ENCODE peak calls at places on chromosomes 1 and 21, in five cellular contexts. B, O, V, F and T are unnamed samples.

GRCh38 chr1:166859597-166859996 is 16.5 kb downstream of the TADA1 start:
- DNase-seq in B (no peak), O (no peak), V (no peak), F (no peak), T (no peak)

GRCh38 chr1:8649027-8649426 is 168.4 kb downstream of the RERE start:
- DNase-seq in B (no peak), O (no peak), V (no peak), F (no peak), T (no peak)

GRCh38 chr1:245590726-245591125 is 435.9 kb downstream of the KIF26B start:
- DNase-seq in B (no peak), O (no peak), V (no peak), F (no peak), T (no peak)

GRCh38 chr1:226945106-226945857 is 5.2 kb downstream of the COQ8A start:
- DNase-seq in B (no peak), O (no peak), V (no peak), F (peak; percentile 85), T (no peak)

GRCh38 chr1:171115280-171115897 is 24.7 kb downstream of the FMO3 start:
- DNase-seq in B (no peak), O (no peak), V (no peak), F (no peak), T (no peak)

GRCh38 chr1:116318897-116319296 is 54.1 kb upstream of the ATP1A1 start:
- DNase-seq in B (no peak), O (no peak), V (peak; percentile 44), F (peak; percentile 50), T (no peak)

GRCh38 chr1:31764307-31765040 is at the start of gene ADGRB2:
- DNase-seq in B (no peak), O (no peak), V (peak; percentile 74), F (no peak), T (no peak)

GRCh38 chr1:25738507-25738906 is 61.5 kb upstream of the SELENON start:
- DNase-seq in B (no peak), O (no peak), V (no peak), F (no peak), T (no peak)

GRCh38 chr1:232635778-232636356 is 5.9 kb upstream of the SIPA1L2 start:
- DNase-seq in B (no peak), O (no peak), V (peak; percentile 45), F (peak; percentile 23), T (no peak)

GRCh38 chr1:160471253-160471652 is 51.8 kb downstream of the SLAMF6 start:
- DNase-seq in B (no peak), O (no peak), V (no peak), F (no peak), T (no peak)

GRCh38 chr1:95041491-95042165 is 31.1 kb downstream of the ALG14 start:
- DNase-seq in B (peak; percentile 59), O (no peak), V (peak; percentile 61), F (peak; percentile 74), T (no peak)

GRCh38 chr1:35642472-35642955 is 1.2 kb upstream of the PSMB2 start:
- DNase-seq in B (no peak), O (no peak), V (peak; percentile 38), F (no peak), T (no peak)

GRCh38 chr21:33059319-33059894 is 10.5 kb upstream of the OLIG1 start:
- DNase-seq in B (no peak), O (no peak), V (no peak), F (peak; percentile 11), T (no peak)

GRCh38 chr1:2258996-2259395 is 30.9 kb downstream of the SKI start:
- DNase-seq in B (no peak), O (no peak), V (no peak), F (no peak), T (no peak)

GRCh38 chr1:10339815-10340214 is 59.0 kb upstream of the PGD start:
- DNase-seq in B (peak; percentile 6), O (no peak), V (peak; percentile 90), F (no peak), T (peak; percentile 58)

GRCh38 chr1:45954401-45954847 is 151.0 kb downstream of the MAST2 start:
- DNase-seq in B (peak; percentile 4), O (no peak), V (peak; percentile 33), F (peak; percentile 29), T (no peak)

GRCh38 chr1:172662464-172663109 is 3.7 kb downstream of the FASLG start:
- DNase-seq in B (no peak), O (peak; percentile 55), V (peak; percentile 65), F (no peak), T (no peak)

GRCh38 chr1:175481126-175482071 is 262.0 kb downstream of the TNR start:
- DNase-seq in B (no peak), O (no peak), V (peak; percentile 32), F (no peak), T (no peak)

GRCh38 chr1:229270547-229271447 is at the start of gene RAB4A:
- DNase-seq in B (peak; percentile 65), O (peak; percentile 43), V (peak; percentile 99), F (peak; percentile 85), T (no peak)

GRCh38 chr21:37257967-37258877 is 8.9 kb downstream of the VPS26C start:
- DNase-seq in B (no peak), O (peak; percentile 87), V (no peak), F (peak; percentile 84), T (no peak)

GRCh38 chr1:31835415-31835814 is 19.6 kb upstream of the SPOCD1 start:
- DNase-seq in B (no peak), O (no peak), V (no peak), F (no peak), T (no peak)

GRCh38 chr21:45414396-45415187 is 9.6 kb downstream of the COL18A1 start:
- DNase-seq in B (no peak), O (no peak), V (no peak), F (no peak), T (no peak)

GRCh38 chr1:234833118-234833517 is 223.1 kb upstream of the IRF2BP2 start:
- DNase-seq in B (no peak), O (no peak), V (no peak), F (peak; percentile 16), T (no peak)

GRCh38 chr1:184392779-184393522 is 6.1 kb downstream of the C1orf21 start:
- DNase-seq in B (no peak), O (no peak), V (no peak), F (no peak), T (no peak)

GRCh38 chr1:43232071-43232470 is 37.7 kb upstream of the TMEM125 start:
- DNase-seq in B (no peak), O (no peak), V (no peak), F (no peak), T (no peak)

GRCh38 chr1:21174638-21175323 is 1.9 kb downstream of the EIF4G3 start:
- DNase-seq in B (no peak), O (no peak), V (no peak), F (peak; percentile 29), T (no peak)

GRCh38 chr21:41425954-41426655 is at the start of gene MX1:
- DNase-seq in B (no peak), O (peak; percentile 61), V (no peak), F (peak; percentile 16), T (peak; percentile 60)

GRCh38 chr1:163673756-163674155 is 352.0 kb downstream of the NUF2 start:
- DNase-seq in B (no peak), O (no peak), V (no peak), F (no peak), T (no peak)

GRCh38 chr1:147834810-147835209 is 67.8 kb upstream of the GJA8 start:
- DNase-seq in B (no peak), O (no peak), V (no peak), F (no peak), T (no peak)

GRCh38 chr1:147834189-147834588 is 68.4 kb upstream of the GJA8 start:
- DNase-seq in B (no peak), O (no peak), V (no peak), F (no peak), T (no peak)

GRCh38 chr1:147837845-147838363 is 64.7 kb upstream of the GJA8 start:
- DNase-seq in B (no peak), O (no peak), V (no peak), F (no peak), T (no peak)

GRCh38 chr1:147840909-147841308 is 61.7 kb upstream of the GJA8 start:
- DNase-seq in B (peak; percentile 4), O (no peak), V (peak; percentile 66), F (no peak), T (no peak)

DNA sequence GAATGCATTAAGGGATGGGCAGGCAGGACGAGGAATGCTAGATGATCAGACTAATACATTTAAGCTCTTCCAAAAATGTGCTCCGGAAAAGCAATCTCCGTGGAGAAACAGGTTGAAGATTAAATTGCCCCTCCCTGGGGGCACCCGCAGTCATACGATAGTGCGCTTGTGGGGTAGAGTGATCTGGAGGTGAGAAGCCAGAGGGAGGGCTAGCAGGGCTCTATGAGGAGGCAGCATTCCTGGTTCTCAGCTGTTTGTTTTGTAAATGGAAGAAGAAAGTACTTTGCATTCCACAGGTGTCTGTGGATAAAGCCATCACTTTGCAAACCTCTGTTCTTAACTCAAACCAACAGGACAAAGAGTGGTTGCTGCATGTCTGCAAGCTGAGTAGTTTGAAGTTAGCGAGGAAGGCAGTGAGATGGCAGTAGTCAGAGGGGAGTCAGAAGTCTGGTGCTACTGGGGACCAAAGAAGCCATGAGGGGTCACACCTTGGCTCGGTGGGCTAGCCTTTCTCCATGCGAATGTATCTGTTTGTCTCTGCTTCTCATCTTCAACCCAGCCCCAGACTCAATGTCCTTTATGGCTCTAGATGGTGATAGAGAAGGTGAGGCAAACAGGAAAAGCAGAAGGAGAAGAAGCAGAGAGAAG is 65.3 kb upstream of the GJA8 start:
- DNase-seq in B (no peak), O (no peak), V (no peak), F (no peak), T (peak; percentile 58)
- TF ChIP-seq ZNF274 in B (no peak), O (no peak), V (no peak), F (no peak), T (no peak)

GRCh38 chr1:243791586-243792267 is 58.3 kb downstream of the AKT3 start:
- DNase-seq in B (no peak), O (no peak), V (no peak), F (no peak), T (no peak)
- TF ChIP-seq CEBPB in B (no peak), O (no peak), V (no peak), F (no peak), T (no peak)

GRCh38 chr1:27634166-27634981 is 611 bp downstream of the FGR start:
- DNase-seq in B (no peak), O (no peak), V (no peak), F (no peak), T (no peak)
- TF ChIP-seq POLR2A in B (no peak), O (peak; percentile 52), V (no peak), F (no peak), T (no peak)

GRCh38 chr1:67647036-67647798 is 37.8 kb upstream of the GADD45A start:
- DNase-seq in B (no peak), O (no peak), V (no peak), F (no peak), T (no peak)
- TF ChIP-seq ZNF274 in B (no peak), O (no peak), V (no peak), F (no peak), T (no peak)

GRCh38 chr1:153180556-153180955 is 22.7 kb upstream of the LELP1 start:
- DNase-seq in B (no peak), O (no peak), V (no peak), F (no peak), T (no peak)
- TF ChIP-seq CEBPB in B (no peak), O (no peak), V (no peak), F (no peak), T (no peak)

DNA sequence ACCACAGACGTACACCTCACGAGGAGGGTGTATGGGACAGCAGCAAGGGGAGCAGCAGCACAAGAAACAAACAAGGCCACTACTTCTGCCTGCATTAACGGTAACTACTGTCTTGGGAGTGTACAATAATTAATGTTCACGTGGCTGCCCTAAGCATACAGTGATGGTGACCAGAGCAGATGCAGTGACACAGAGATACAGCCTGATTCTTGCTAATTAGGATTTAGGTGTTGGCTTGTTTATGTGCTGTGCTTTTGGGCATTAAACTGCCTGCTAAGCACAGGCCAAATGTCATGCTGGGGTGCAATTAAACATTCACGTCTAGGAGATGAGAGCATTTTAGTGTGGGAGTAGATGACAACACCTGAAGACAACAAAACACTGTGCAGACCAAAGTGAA is 7.2 kb downstream of the ZNF669 start:
- DNase-seq in B (no peak), O (no peak), V (no peak), F (no peak), T (no peak)
- TF ChIP-seq POLR2A in B (no peak), O (no peak), V (peak; percentile 15), F (no peak), T (no peak)